ENCODE peak calls at places on chromosomes 12 and 14, in five cellular contexts. One of them, this sample, is unnamed.

GRCh38 chr12:44385964-44386363 is 490.2 kb downstream of the NELL2 start:
- DNase-seq in mucosa of descending colon: no peak
- DNase-seq in tibial nerve: no peak
- DNase-seq in astrocyte: no peak
- DNase-seq in foreskin fibroblast: no peak
- DNase-seq in this sample: no peak

GRCh38 chr14:42140831-42141279 is 534.2 kb downstream of the LRFN5 start:
- DNase-seq in mucosa of descending colon: no peak
- DNase-seq in tibial nerve: no peak
- DNase-seq in astrocyte: peak
- DNase-seq in foreskin fibroblast: peak
- DNase-seq in this sample: peak

GRCh38 chr12:70686907-70687306 is 49.7 kb upstream of the PTPRB start:
- DNase-seq in mucosa of descending colon: no peak
- DNase-seq in tibial nerve: no peak
- DNase-seq in astrocyte: no peak
- DNase-seq in foreskin fibroblast: no peak
- DNase-seq in this sample: no peak

GRCh38 chr12:122944588-122944987 is 21.7 kb downstream of the ABCB9 start:
- DNase-seq in mucosa of descending colon: peak
- DNase-seq in tibial nerve: no peak
- DNase-seq in astrocyte: peak
- DNase-seq in foreskin fibroblast: peak
- DNase-seq in this sample: peak

GRCh38 chr12:109695420-109695819 is 18.2 kb upstream of the FAM222A start:
- DNase-seq in mucosa of descending colon: no peak
- DNase-seq in tibial nerve: no peak
- DNase-seq in astrocyte: no peak
- DNase-seq in foreskin fibroblast: no peak
- DNase-seq in this sample: no peak

GRCh38 chr14:36281309-36281708 is 39.1 kb downstream of the MBIP start:
- DNase-seq in mucosa of descending colon: no peak
- DNase-seq in tibial nerve: no peak
- DNase-seq in astrocyte: no peak
- DNase-seq in foreskin fibroblast: no peak
- DNase-seq in this sample: peak

GRCh38 chr12:97167598-97167997 is 260.5 kb downstream of the NEDD1 start:
- DNase-seq in mucosa of descending colon: no peak
- DNase-seq in tibial nerve: no peak
- DNase-seq in astrocyte: peak
- DNase-seq in foreskin fibroblast: no peak
- DNase-seq in this sample: no peak

GRCh38 chr12:115257791-115258190 is 573.8 kb upstream of the TBX3 start:
- DNase-seq in mucosa of descending colon: no peak
- DNase-seq in tibial nerve: no peak
- DNase-seq in astrocyte: peak
- DNase-seq in foreskin fibroblast: peak
- DNase-seq in this sample: peak

GRCh38 chr12:114750905-114751304 is 66.9 kb upstream of the TBX3 start:
- DNase-seq in mucosa of descending colon: no peak
- DNase-seq in tibial nerve: no peak
- DNase-seq in astrocyte: no peak
- DNase-seq in foreskin fibroblast: no peak
- DNase-seq in this sample: no peak

GRCh38 chr12:107404981-107405380 is 280.6 kb upstream of the PWP1 start:
- DNase-seq in mucosa of descending colon: no peak
- DNase-seq in tibial nerve: no peak
- DNase-seq in astrocyte: peak
- DNase-seq in foreskin fibroblast: peak
- DNase-seq in this sample: peak

GRCh38 chr14:101193126-101193844 is 289.8 kb upstream of the RTL1 start:
- DNase-seq in mucosa of descending colon: no peak
- DNase-seq in tibial nerve: no peak
- DNase-seq in astrocyte: no peak
- DNase-seq in foreskin fibroblast: no peak
- DNase-seq in this sample: no peak

GRCh38 chr12:104740668-104741067 is 217.4 kb downstream of the SLC41A2 start:
- DNase-seq in mucosa of descending colon: no peak
- DNase-seq in tibial nerve: no peak
- DNase-seq in astrocyte: no peak
- DNase-seq in foreskin fibroblast: no peak
- DNase-seq in this sample: no peak

GRCh38 chr12:89194683-89195082 is 157.6 kb downstream of the DUSP6 start:
- DNase-seq in mucosa of descending colon: no peak
- DNase-seq in tibial nerve: no peak
- DNase-seq in astrocyte: no peak
- DNase-seq in foreskin fibroblast: no peak
- DNase-seq in this sample: no peak

GRCh38 chr12:29771165-29771564 is 12.6 kb downstream of the TMTC1 start:
- DNase-seq in mucosa of descending colon: no peak
- DNase-seq in tibial nerve: no peak
- DNase-seq in astrocyte: no peak
- DNase-seq in foreskin fibroblast: no peak
- DNase-seq in this sample: no peak

GRCh38 chr14:49970474-49971147 is 77.7 kb downstream of the ARF6 start:
- DNase-seq in mucosa of descending colon: no peak
- DNase-seq in tibial nerve: no peak
- DNase-seq in astrocyte: peak
- DNase-seq in foreskin fibroblast: peak
- DNase-seq in this sample: peak

GRCh38 chr14:72603639-72604038 is 290.3 kb downstream of the DPF3 start:
- DNase-seq in mucosa of descending colon: no peak
- DNase-seq in tibial nerve: no peak
- DNase-seq in astrocyte: peak
- DNase-seq in foreskin fibroblast: no peak
- DNase-seq in this sample: peak

GRCh38 chr14:35261774-35262173 is 30.4 kb upstream of the PSMA6 start:
- DNase-seq in mucosa of descending colon: no peak
- DNase-seq in tibial nerve: no peak
- DNase-seq in astrocyte: no peak
- DNase-seq in foreskin fibroblast: peak
- DNase-seq in this sample: peak

GRCh38 chr12:78004451-78005093 is 173.9 kb downstream of the NAV3 start:
- DNase-seq in mucosa of descending colon: no peak
- DNase-seq in tibial nerve: no peak
- DNase-seq in astrocyte: no peak
- DNase-seq in foreskin fibroblast: no peak
- DNase-seq in this sample: no peak

GRCh38 chr12:131738196-131738595 is 27.3 kb downstream of the SFSWAP start:
- DNase-seq in mucosa of descending colon: no peak
- DNase-seq in tibial nerve: no peak
- DNase-seq in astrocyte: no peak
- DNase-seq in foreskin fibroblast: no peak
- DNase-seq in this sample: no peak

GRCh38 chr14:67411820-67412421 is at the start of gene PLEK2:
- DNase-seq in mucosa of descending colon: peak
- DNase-seq in tibial nerve: no peak
- DNase-seq in astrocyte: no peak
- DNase-seq in foreskin fibroblast: peak
- DNase-seq in this sample: peak

GRCh38 chr12:114500775-114501473 is 95.0 kb upstream of the TBX5 start:
- DNase-seq in mucosa of descending colon: no peak
- DNase-seq in tibial nerve: no peak
- DNase-seq in astrocyte: no peak
- DNase-seq in foreskin fibroblast: no peak
- DNase-seq in this sample: no peak

GRCh38 chr12:80208081-80208480 is 108.7 kb downstream of the OTOGL start:
- DNase-seq in mucosa of descending colon: no peak
- DNase-seq in tibial nerve: no peak
- DNase-seq in astrocyte: no peak
- DNase-seq in foreskin fibroblast: no peak
- DNase-seq in this sample: no peak

GRCh38 chr12:50215033-50215432 is 47.9 kb upstream of the CERS5 start:
- DNase-seq in mucosa of descending colon: no peak
- DNase-seq in tibial nerve: no peak
- DNase-seq in astrocyte: peak
- DNase-seq in foreskin fibroblast: no peak
- DNase-seq in this sample: peak

GRCh38 chr12:96143827-96144226 is 50.3 kb upstream of the ELK3 start:
- DNase-seq in mucosa of descending colon: no peak
- DNase-seq in tibial nerve: no peak
- DNase-seq in astrocyte: no peak
- DNase-seq in foreskin fibroblast: no peak
- DNase-seq in this sample: no peak

GRCh38 chr12:11954181-11954580 is 116.6 kb upstream of the BCL2L14 start:
- DNase-seq in mucosa of descending colon: no peak
- DNase-seq in tibial nerve: no peak
- DNase-seq in astrocyte: no peak
- DNase-seq in foreskin fibroblast: no peak
- DNase-seq in this sample: no peak

GRCh38 chr14:66240112-66240511 is 246.1 kb upstream of the CCDC196 start:
- DNase-seq in mucosa of descending colon: no peak
- DNase-seq in tibial nerve: no peak
- DNase-seq in astrocyte: peak
- DNase-seq in foreskin fibroblast: peak
- DNase-seq in this sample: peak

GRCh38 chr14:104925214-104925899 is 678 bp downstream of the PLD4 start:
- DNase-seq in mucosa of descending colon: no peak
- DNase-seq in tibial nerve: no peak
- DNase-seq in astrocyte: no peak
- DNase-seq in foreskin fibroblast: no peak
- DNase-seq in this sample: no peak

GRCh38 chr14:105105158-105105557 is 39.9 kb upstream of the GPR132 start:
- DNase-seq in mucosa of descending colon: no peak
- DNase-seq in tibial nerve: no peak
- DNase-seq in astrocyte: no peak
- DNase-seq in foreskin fibroblast: no peak
- DNase-seq in this sample: no peak

GRCh38 chr12:22051114-22051698 is 5.2 kb downstream of the CMAS start:
- DNase-seq in mucosa of descending colon: no peak
- DNase-seq in tibial nerve: no peak
- DNase-seq in astrocyte: no peak
- DNase-seq in foreskin fibroblast: no peak
- DNase-seq in this sample: no peak

GRCh38 chr12:92278378-92278828 is 132.8 kb upstream of the BTG1 start:
- DNase-seq in mucosa of descending colon: no peak
- DNase-seq in tibial nerve: no peak
- DNase-seq in astrocyte: no peak
- DNase-seq in foreskin fibroblast: no peak
- DNase-seq in this sample: peak

GRCh38 chr12:4450551-4451112 is 5.0 kb upstream of the FGF6 start:
- DNase-seq in mucosa of descending colon: no peak
- DNase-seq in tibial nerve: no peak
- DNase-seq in astrocyte: no peak
- DNase-seq in foreskin fibroblast: no peak
- DNase-seq in this sample: no peak
- H3K4me3 ChIP-seq in mucosa of descending colon: no peak
- H3K4me3 ChIP-seq in tibial nerve: no peak
- H3K4me3 ChIP-seq in astrocyte: no peak
- H3K4me3 ChIP-seq in foreskin fibroblast: no peak
- H3K4me3 ChIP-seq in this sample: no peak

DNA sequence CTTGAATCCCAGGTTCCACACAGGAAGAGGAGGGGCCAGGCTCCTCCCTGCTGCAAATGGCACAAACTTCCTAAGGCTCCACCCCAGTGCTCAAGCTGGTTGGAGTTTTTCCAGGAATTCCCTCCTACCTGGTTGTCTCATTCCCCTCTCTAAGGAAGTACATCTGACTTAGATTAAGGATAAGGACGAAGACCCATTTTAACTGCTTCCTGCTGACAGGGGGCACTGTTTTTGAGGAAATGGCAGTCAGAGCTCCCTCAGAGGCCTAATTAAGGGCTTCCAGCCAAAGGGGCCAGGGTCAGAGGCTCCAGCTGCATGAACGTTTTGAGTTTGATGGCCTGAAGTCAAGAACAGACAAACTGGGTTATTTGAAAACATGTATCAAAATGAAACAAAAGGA is 1084.7 kb downstream of the SLC6A15 start:
- DNase-seq in mucosa of descending colon: no peak
- DNase-seq in tibial nerve: no peak
- DNase-seq in astrocyte: no peak
- DNase-seq in foreskin fibroblast: peak
- DNase-seq in this sample: no peak
- TF ChIP-seq CTCF in mucosa of descending colon: no peak
- TF ChIP-seq CTCF in tibial nerve: no peak
- TF ChIP-seq CTCF in astrocyte: no peak
- TF ChIP-seq CTCF in foreskin fibroblast: no peak
- TF ChIP-seq CTCF in this sample: no peak

GRCh38 chr14:20624495-20625070 is 16.9 kb downstream of the OR6S1 start:
- DNase-seq in mucosa of descending colon: peak
- DNase-seq in tibial nerve: no peak
- DNase-seq in astrocyte: peak
- DNase-seq in foreskin fibroblast: peak
- DNase-seq in this sample: peak
- H3K4me3 ChIP-seq in mucosa of descending colon: no peak
- H3K4me3 ChIP-seq in tibial nerve: peak
- H3K4me3 ChIP-seq in astrocyte: peak
- H3K4me3 ChIP-seq in foreskin fibroblast: peak
- H3K4me3 ChIP-seq in this sample: peak

GRCh38 chr12:42238240-42239140 is at the start of gene YAF2:
- DNase-seq in mucosa of descending colon: peak
- DNase-seq in tibial nerve: peak
- DNase-seq in astrocyte: peak
- DNase-seq in foreskin fibroblast: peak
- DNase-seq in this sample: peak

GRCh38 chr12:42237853-42238239 is 202 bp downstream of the YAF2 start:
- DNase-seq in mucosa of descending colon: no peak
- DNase-seq in tibial nerve: no peak
- DNase-seq in astrocyte: no peak
- DNase-seq in foreskin fibroblast: no peak
- DNase-seq in this sample: no peak

GRCh38 chr12:42235426-42235825 is 2.6 kb downstream of the YAF2 start:
- DNase-seq in mucosa of descending colon: no peak
- DNase-seq in tibial nerve: no peak
- DNase-seq in astrocyte: no peak
- DNase-seq in foreskin fibroblast: no peak
- DNase-seq in this sample: no peak

GRCh38 chr12:42236017-42236416 is 2.0 kb downstream of the YAF2 start:
- DNase-seq in mucosa of descending colon: no peak
- DNase-seq in tibial nerve: no peak
- DNase-seq in astrocyte: peak
- DNase-seq in foreskin fibroblast: no peak
- DNase-seq in this sample: no peak

GRCh38 chr12:42237052-42237852 is 796 bp downstream of the YAF2 start:
- DNase-seq in mucosa of descending colon: peak
- DNase-seq in tibial nerve: peak
- DNase-seq in astrocyte: peak
- DNase-seq in foreskin fibroblast: peak
- DNase-seq in this sample: peak
- TF ChIP-seq CTCF in mucosa of descending colon: peak
- TF ChIP-seq CTCF in tibial nerve: peak
- TF ChIP-seq CTCF in astrocyte: peak
- TF ChIP-seq CTCF in foreskin fibroblast: peak
- TF ChIP-seq CTCF in this sample: peak